ENCODE peak calls at places on chromosome 18, in seven cellular contexts. G is IMR-90, Z is mesendoderm, F is neuronal stem cell, W is mesenchymal stem cell, B is H1, T is trophoblast cell. Y is an unnamed sample.

GRCh38 chr18:21740474-21740723 is 193 bp upstream of the MIB1 start:
- DNase-seq in W (no peak), Z (no peak), G (peak), B (peak), T (peak), F (no peak), Y (peak)

GRCh38 chr18:79947054-79947755 is 4.2 kb downstream of the SLC66A2 start:
- DNase-seq in T (peak), F (no peak), Z (no peak), W (no peak), B (no peak), G (peak), Y (peak)

GRCh38 chr18:47930086-47930843 is at the start of gene SMAD2:
- DNase-seq in Z (peak), T (peak), W (peak), B (peak), F (peak), G (peak), Y (peak)

GRCh38 chr18:36833120-36833519 is 4.2 kb downstream of the KIAA1328 start:
- DNase-seq in F (no peak), W (no peak), B (no peak), Z (no peak), T (no peak), G (no peak), Y (no peak)

GRCh38 chr18:63063171-63063570 is 256.4 kb downstream of the BCL2 start:
- DNase-seq in G (peak), W (no peak), F (no peak), T (no peak), Z (peak), B (no peak), Y (no peak)

GRCh38 chr18:12336251-12336650 is 28.2 kb downstream of the TUBB6 start:
- DNase-seq in F (no peak), Z (peak), T (peak), W (no peak), G (no peak), B (peak), Y (peak)

GRCh38 chr18:36511791-36512352 is 214.4 kb downstream of the FHOD3 start:
- DNase-seq in Z (peak), T (no peak), W (no peak), B (no peak), G (no peak), F (no peak), Y (no peak)

GRCh38 chr18:23982154-23983071 is 32.1 kb upstream of the TTC39C start:
- DNase-seq in G (peak), B (no peak), Z (no peak), W (peak), T (peak), F (no peak), Y (no peak)

GRCh38 chr18:48544661-48545415 is 6.0 kb downstream of the CTIF start:
- DNase-seq in B (no peak), T (no peak), Z (peak), W (no peak), G (no peak), F (no peak), Y (no peak)

GRCh38 chr18:48639772-48640432 is 101.1 kb downstream of the CTIF start:
- DNase-seq in G (no peak), F (no peak), W (no peak), Z (no peak), T (no peak), B (no peak), Y (no peak)

GRCh38 chr18:47746615-47747014 is 183.8 kb downstream of the SMAD2 start:
- DNase-seq in F (no peak), G (no peak), W (no peak), B (no peak), Z (no peak), T (no peak), Y (no peak)

GRCh38 chr18:22552254-22552653 is 134.5 kb upstream of the CTAGE1 start:
- DNase-seq in W (peak), G (no peak), B (no peak), F (no peak), Z (no peak), T (no peak), Y (no peak)

GRCh38 chr18:48775372-48776160 is 175.2 kb downstream of the SMAD7 start:
- DNase-seq in F (no peak), Z (no peak), W (no peak), B (no peak), T (no peak), G (no peak), Y (no peak)

GRCh38 chr18:75125359-75126331 is 83.3 kb downstream of the PTGR3 start:
- DNase-seq in F (no peak), G (no peak), B (peak), Z (peak), T (no peak), W (no peak), Y (peak)

GRCh38 chr18:39198376-39198775 is 1632.8 kb upstream of the CELF4 start:
- DNase-seq in G (peak), Z (no peak), W (no peak), T (peak), B (no peak), F (no peak), Y (no peak)

GRCh38 chr18:54222922-54223567 is 1.4 kb downstream of the MBD2 start:
- DNase-seq in T (peak), B (no peak), W (no peak), G (no peak), F (no peak), Z (peak), Y (no peak)

GRCh38 chr18:60485207-60485606 is 112.6 kb upstream of the MC4R start:
- DNase-seq in T (no peak), F (no peak), B (no peak), G (peak), Z (no peak), W (no peak), Y (no peak)

GRCh38 chr18:59814872-59815271 is 84.9 kb upstream of the PMAIP1 start:
- DNase-seq in W (peak), T (peak), F (no peak), G (peak), Z (no peak), B (no peak), Y (no peak)

GRCh38 chr18:6249788-6250187 is 164.9 kb downstream of the L3MBTL4 start:
- DNase-seq in T (no peak), B (no peak), W (no peak), Z (no peak), G (no peak), F (no peak), Y (no peak)

GRCh38 chr18:48806551-48807261 is 144.1 kb downstream of the SMAD7 start:
- DNase-seq in G (no peak), T (no peak), W (no peak), B (no peak), F (no peak), Z (peak), Y (peak)

GRCh38 chr18:11177382-11177781 is 28.0 kb upstream of the PIEZO2 start:
- DNase-seq in T (no peak), F (no peak), B (no peak), Z (no peak), G (no peak), W (no peak), Y (no peak)

GRCh38 chr18:11178951-11179549 is 29.7 kb upstream of the PIEZO2 start:
- DNase-seq in W (no peak), T (no peak), G (no peak), F (no peak), B (no peak), Z (no peak), Y (no peak)

GRCh38 chr18:11179959-11180519 is 30.7 kb upstream of the PIEZO2 start:
- DNase-seq in Z (no peak), F (no peak), G (no peak), T (no peak), W (no peak), B (no peak), Y (no peak)

GRCh38 chr18:11175266-11175947 is 26.0 kb upstream of the PIEZO2 start:
- DNase-seq in T (no peak), W (peak), Z (no peak), F (no peak), G (peak), B (no peak), Y (no peak)

DNA sequence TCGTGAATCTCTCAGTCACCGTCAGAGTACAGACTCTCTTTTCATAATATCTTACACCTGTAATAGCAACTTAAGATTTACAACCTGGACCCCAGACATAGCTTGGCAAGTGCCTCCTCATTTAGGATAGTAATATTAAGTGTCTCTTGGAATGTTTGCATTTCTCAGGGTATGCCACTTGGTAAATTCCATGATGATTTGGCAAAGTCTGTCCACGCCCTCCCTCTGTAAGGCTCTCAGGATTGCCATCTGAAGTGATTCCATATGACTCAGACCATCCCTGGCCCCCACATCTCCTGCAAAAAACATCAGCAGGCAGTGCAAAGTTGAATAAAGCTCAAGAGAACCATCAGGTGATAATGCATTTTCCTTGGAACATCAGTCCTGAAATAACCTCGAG is 27.0 kb upstream of the PIEZO2 start:
- DNase-seq in T (no peak), F (no peak), W (peak), Z (no peak), B (no peak), G (peak), Y (no peak)
- H3K27ac ChIP-seq in T (no peak), F (no peak), W (peak), Z (no peak), B (no peak), G (peak), Y (no peak)

DNA sequence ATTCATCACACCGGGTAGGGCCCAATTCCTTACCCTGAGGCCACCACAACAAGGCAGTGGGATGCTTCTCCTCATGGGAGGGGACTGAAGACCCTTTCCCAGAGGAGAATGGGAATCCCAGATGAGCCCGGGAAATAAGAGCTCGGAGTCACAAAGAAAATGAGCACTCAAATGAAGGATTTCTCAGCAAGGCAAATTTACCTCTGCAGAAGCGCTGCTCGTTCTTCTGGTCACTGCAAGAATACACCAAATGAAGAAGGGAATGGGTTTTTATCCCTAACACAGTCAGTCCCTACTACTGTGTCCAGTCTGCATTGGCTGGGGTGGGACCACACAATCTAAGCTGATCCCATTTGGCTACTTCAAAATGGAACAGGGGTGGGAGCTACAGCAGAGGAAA is 35.7 kb upstream of the TRAPPC8 start:
- DNase-seq in W (no peak), T (no peak), Z (peak), F (no peak), B (no peak), G (no peak), Y (no peak)
- H2AK5ac ChIP-seq in W (no peak), T (no peak), Z (no peak), F (no peak), B (no peak), G (no peak), Y (no peak)

DNA sequence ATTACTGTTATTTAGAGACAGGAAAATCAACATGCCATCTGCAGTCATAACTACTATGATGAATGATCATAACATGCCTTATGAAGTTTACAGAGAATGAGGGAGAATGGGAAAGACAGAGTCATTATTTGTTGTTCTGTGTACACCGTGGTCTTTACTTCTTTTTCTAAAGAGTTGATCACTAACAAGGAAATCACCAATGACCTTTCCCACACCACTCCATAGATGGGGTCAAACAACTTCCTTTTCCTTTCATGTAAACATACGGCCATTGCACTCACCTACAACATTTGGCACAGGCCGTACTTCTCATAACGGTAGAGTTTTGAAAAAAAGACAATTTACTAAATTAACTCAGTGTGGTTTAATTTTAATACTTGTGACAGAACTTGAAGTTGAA is 84.3 kb downstream of the PIEZO2 start:
- DNase-seq in Z (no peak), T (no peak), G (no peak), W (no peak), F (no peak), B (no peak), Y (no peak)
- H3K23ac ChIP-seq in Z (no peak), T (no peak), G (no peak), W (no peak), F (no peak), B (no peak), Y (no peak)

DNA sequence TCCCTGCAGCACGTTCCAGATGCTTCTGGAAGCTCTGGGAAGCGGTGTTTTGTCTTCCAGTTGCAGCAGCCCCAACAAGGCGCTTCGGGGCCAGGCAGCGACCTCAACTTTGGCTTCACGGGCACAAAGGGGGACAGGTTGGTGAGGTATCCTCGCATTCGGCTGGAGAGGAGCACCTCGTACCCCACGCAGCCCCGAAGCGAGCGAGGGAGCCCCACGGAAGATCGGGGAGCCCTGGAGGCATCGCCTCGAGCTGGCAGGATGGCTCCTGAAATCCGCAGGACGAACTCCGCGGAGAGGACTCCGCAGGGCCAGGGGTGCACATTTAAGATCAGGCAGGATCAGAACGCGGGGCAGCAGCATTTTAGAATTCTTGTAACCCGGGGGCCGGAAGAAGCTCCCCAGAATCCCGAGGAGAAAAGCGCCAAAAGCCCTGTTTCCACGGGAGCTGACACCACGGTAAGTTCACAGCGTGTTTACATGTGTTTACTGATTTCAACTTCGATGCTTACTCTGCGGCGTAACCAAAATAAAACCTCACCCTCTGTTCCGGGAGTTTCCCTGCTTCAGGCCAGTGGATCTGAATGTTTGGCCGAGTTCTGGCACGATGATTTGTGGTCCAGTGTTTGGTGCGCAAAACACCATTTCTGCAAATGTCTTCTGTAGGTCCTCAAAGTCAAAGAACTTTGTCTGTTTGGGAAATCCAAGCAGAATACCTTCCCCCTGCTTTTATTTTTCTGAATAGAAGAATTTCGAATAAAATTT is 212.5 kb downstream of the NEDD4L start:
- DNase-seq in F (no peak), Z (no peak), B (no peak), W (no peak), T (no peak), G (no peak), Y (no peak)
- H3K27ac ChIP-seq in F (no peak), Z (no peak), B (no peak), W (no peak), T (no peak), G (no peak), Y (no peak)

GRCh38 chr18:74083071-74083954 is 64.3 kb downstream of the FBXO15 start:
- DNase-seq in F (no peak), W (no peak), G (no peak), B (no peak), T (no peak), Z (no peak), Y (no peak)
- H2AK5ac ChIP-seq in F (no peak), W (no peak), G (no peak), B (no peak), T (no peak), Z (no peak), Y (no peak)

GRCh38 chr18:2396162-2396505 is 175.2 kb downstream of the METTL4 start:
- DNase-seq in Z (no peak), W (no peak), T (no peak), G (no peak), B (no peak), F (no peak), Y (no peak)

GRCh38 chr18:2406544-2406943 is 164.8 kb downstream of the METTL4 start:
- DNase-seq in Z (no peak), W (peak), G (peak), F (no peak), B (no peak), T (no peak), Y (no peak)

GRCh38 chr18:2400701-2401191 is 170.6 kb downstream of the METTL4 start:
- DNase-seq in W (no peak), B (no peak), G (no peak), Z (no peak), F (no peak), T (no peak), Y (no peak)

GRCh38 chr18:2402084-2402483 is 169.2 kb downstream of the METTL4 start:
- DNase-seq in Z (no peak), G (peak), B (no peak), W (peak), T (no peak), F (no peak), Y (no peak)
- H3K23ac ChIP-seq in Z (no peak), G (no peak), B (no peak), W (no peak), T (no peak), F (no peak), Y (no peak)

DNA sequence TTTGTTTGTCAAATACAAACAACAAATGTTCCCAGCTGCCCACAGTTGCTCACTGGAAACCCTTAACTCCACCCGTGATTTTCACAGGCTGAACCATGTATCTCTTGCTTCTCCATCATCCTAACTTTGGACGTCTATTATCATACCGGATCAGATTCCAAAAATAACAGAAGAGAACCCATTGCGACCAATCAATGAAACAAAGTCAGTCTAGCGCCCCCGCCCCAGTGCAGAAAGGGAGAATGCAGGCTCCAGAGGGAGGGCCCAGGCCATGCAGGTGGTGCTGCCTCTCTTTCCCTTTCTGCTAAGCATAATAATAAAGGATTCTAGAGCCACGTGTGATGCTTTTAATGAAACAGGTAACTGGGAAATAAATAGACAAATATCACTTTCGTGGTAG is 24.1 kb downstream of the COLEC12 start:
- DNase-seq in B (no peak), T (no peak), G (no peak), W (no peak), Z (no peak), F (no peak), Y (no peak)
- H3K27ac ChIP-seq in B (no peak), T (no peak), G (no peak), W (peak), Z (no peak), F (no peak), Y (no peak)

DNA sequence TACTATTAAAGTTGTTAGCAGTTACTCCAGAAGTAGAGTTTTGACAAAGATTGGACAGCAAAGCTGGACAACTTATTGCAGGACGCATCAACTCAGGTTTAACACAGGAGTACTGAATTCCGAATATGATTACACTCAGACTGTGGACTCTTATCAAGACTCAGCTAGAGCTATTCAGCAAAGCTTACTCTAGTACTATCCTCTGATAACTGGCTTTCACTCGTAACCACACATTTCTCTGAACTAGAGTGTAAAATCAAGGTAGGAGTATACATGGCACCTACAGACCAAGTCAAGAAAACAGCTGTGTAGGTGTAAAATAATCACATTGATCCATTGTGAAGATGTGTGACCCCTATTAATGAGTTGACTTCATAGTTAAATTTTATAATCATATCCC is 154.2 kb downstream of the RIT2 start:
- DNase-seq in G (no peak), W (no peak), T (no peak), F (no peak), Z (no peak), B (no peak), Y (no peak)
- H2AK5ac ChIP-seq in G (no peak), W (no peak), T (no peak), F (no peak), Z (no peak), B (no peak), Y (no peak)

Y was measured in H9.